ENCODE peak calls at places on chromosome 17, in five cellular contexts. C, F, R, H and Y are unnamed samples. For H3K4me1, the result is how much of the 10 kb centered on the place peaks cover.

GRCh38 chr17:41367426-41368075 is 2.1 kb downstream of the KRT33B start:
- DNase-seq in F (no peak), C (no peak), H (no peak), R (no peak), Y (no peak)

GRCh38 chr17:42982266-42982665 is 1.9 kb downstream of the RUNDC1 start:
- DNase-seq in F (no peak), R (no peak), H (no peak), C (no peak), Y (no peak)

GRCh38 chr17:45406107-45406506 is 26.6 kb downstream of the ARHGAP27 start:
- DNase-seq in H (no peak), C (no peak), R (no peak), F (no peak), Y (no peak)

GRCh38 chr17:44907696-44908470 is 7.4 kb downstream of the GFAP start:
- DNase-seq in R (no peak), C (no peak), H (no peak), F (no peak), Y (no peak)

GRCh38 chr17:64216385-64217248 is 46.4 kb downstream of the TEX2 start:
- DNase-seq in F (no peak), C (peak), H (peak), R (peak), Y (no peak)

GRCh38 chr17:44159519-44160210 is 10.8 kb upstream of the ASB16 start:
- DNase-seq in C (peak), F (no peak), H (no peak), R (no peak), Y (no peak)

GRCh38 chr17:65039349-65039988 is 17.1 kb downstream of the GNA13 start:
- DNase-seq in F (no peak), R (peak), H (no peak), C (no peak), Y (no peak)

GRCh38 chr17:69269174-69269998 is 40.8 kb upstream of the ABCA10 start:
- DNase-seq in R (no peak), C (no peak), H (no peak), F (no peak), Y (no peak)

GRCh38 chr17:17020821-17021193 is 21.4 kb upstream of the MPRIP start:
- DNase-seq in H (no peak), F (no peak), R (no peak), C (no peak), Y (no peak)

GRCh38 chr17:77535892-77536291 is 395.1 kb downstream of the SEC14L1 start:
- DNase-seq in C (peak), R (no peak), F (no peak), H (no peak), Y (no peak)

GRCh38 chr17:75349589-75349988 is 55.9 kb downstream of the GRB2 start:
- DNase-seq in C (no peak), R (no peak), H (no peak), F (no peak), Y (no peak)
- H3K4me1 ChIP-seq in C (half or more), R (half or more), H (under half), F (under half), Y (under half)

DNA sequence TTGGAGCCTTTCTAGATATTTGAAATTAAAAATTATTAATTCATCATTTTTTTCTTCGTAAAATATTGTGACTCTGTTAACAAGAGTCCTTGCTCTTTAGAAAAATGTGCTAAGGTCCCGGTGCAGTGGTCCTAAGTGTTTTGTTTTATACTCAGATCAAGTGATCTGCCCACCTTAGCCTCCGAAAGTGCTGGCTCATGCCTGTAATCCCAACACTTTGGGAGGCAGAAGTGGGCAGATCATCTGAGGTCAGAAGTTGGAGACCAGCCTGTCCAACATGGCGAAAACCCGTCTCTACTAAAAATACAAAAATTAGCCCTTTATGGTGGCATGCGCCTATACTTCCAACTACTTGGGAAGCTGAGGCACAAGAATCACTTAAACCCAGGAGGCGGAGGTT is 82.6 kb upstream of the LGALS9 start:
- DNase-seq in H (no peak), R (no peak), C (no peak), F (no peak), Y (no peak)
- TF ChIP-seq ZNF274 in H (no peak), R (no peak), C (no peak), F (no peak), Y (no peak)

DNA sequence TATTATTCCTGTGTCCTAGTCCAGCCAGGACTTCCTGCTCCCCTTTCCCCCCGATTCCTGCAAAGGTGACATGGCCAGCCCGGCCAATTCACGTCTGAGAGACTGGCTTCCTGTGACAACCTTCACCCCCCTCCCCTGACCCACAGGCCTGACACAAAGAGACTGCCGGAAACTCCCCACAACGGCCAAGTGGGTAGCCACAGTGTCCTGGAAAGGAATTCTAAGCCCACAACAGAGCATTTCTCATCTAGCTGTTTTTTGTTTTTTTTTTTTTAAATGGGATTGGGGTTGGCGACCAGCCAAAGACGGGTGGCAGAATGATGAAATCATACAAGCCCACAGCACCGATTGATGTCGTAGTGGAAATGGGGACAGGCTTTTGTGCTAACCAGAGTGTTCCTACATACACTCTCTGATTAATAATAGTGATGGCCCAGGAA is 2.8 kb upstream of the XAF1 start:
- DNase-seq in F (no peak), R (no peak), H (no peak), C (no peak), Y (no peak)
- H3K9ac ChIP-seq in F (no peak), R (no peak), H (no peak), C (no peak), Y (no peak)

GRCh38 chr17:79214459-79214858 is 139.8 kb downstream of the ENGASE start:
- DNase-seq in F (no peak), H (no peak), C (no peak), R (no peak), Y (no peak)

GRCh38 chr17:79207957-79208356 is 133.3 kb downstream of the ENGASE start:
- DNase-seq in H (no peak), C (no peak), F (no peak), R (no peak), Y (no peak)

GRCh38 chr17:79213305-79213704 is 138.7 kb downstream of the ENGASE start:
- DNase-seq in R (no peak), F (no peak), C (peak), H (no peak), Y (no peak)

GRCh38 chr17:79212150-79213087 is 137.8 kb downstream of the ENGASE start:
- DNase-seq in C (no peak), F (no peak), H (peak), R (no peak), Y (peak)

DNA sequence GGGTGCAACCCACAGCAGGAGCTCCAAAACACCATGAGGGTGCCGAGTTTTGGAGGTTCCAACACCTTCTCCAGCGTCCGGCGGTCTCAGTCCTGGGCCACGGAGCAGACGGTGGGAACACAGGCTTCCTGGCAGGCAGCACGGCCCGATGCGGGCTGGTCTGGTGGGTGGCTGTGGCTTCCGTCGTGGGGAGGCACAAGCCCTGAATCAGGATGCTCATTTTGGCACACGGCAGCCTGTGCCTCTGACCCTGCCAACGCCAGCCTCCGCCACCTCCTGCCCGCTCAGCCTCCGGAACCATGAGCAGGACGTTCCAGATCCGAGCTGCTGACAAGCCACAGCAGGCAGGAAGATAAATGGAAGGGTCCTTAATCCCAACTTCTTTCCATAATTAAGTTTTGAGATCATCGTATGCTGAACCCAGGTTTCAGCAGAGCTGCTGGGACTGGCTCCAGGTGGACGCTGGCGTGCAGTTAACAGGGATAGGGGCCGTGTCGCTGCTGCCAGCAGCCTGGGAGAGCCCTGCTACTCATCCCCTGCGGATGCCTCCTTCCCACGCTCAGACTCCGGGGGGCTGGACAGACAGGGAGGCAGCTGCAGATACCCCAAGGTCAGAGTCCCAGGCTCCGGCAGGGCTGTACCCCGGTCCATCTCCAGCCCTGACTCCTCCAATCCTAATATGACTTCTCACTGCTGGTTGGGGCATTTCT is 136.6 kb downstream of the ENGASE start:
- DNase-seq in F (no peak), H (peak), C (no peak), R (no peak), Y (no peak)
- H3K4me1 ChIP-seq in F (under half), H (under half), C (under half), R (under half), Y (under half)

GRCh38 chr17:81391268-81391963 is 3.8 kb upstream of the BAHCC1 start:
- DNase-seq in F (no peak), R (no peak), H (peak), C (no peak), Y (no peak)

GRCh38 chr17:81391964-81392908 is 3.0 kb upstream of the BAHCC1 start:
- DNase-seq in R (no peak), C (no peak), F (no peak), H (peak), Y (no peak)

GRCh38 chr17:81394377-81394747 is 895 bp upstream of the BAHCC1 start:
- DNase-seq in F (no peak), R (no peak), H (no peak), C (no peak), Y (no peak)

GRCh38 chr17:81393684-81394376 is 1.4 kb upstream of the BAHCC1 start:
- DNase-seq in F (peak), C (peak), R (peak), H (peak), Y (peak)

GRCh38 chr17:81392909-81393654 is 2.2 kb upstream of the BAHCC1 start:
- DNase-seq in C (peak), R (no peak), H (peak), F (no peak), Y (no peak)
- TF ChIP-seq ZNF274 in C (no peak), R (no peak), H (no peak), F (no peak), Y (no peak)

GRCh38 chr17:50479522-50480141 is 972 bp downstream of the RSAD1 start:
- DNase-seq in F (peak), R (peak), C (peak), H (peak), Y (peak)
- H3K9ac ChIP-seq in F (peak), R (peak), C (peak), H (no peak), Y (no peak)

DNA sequence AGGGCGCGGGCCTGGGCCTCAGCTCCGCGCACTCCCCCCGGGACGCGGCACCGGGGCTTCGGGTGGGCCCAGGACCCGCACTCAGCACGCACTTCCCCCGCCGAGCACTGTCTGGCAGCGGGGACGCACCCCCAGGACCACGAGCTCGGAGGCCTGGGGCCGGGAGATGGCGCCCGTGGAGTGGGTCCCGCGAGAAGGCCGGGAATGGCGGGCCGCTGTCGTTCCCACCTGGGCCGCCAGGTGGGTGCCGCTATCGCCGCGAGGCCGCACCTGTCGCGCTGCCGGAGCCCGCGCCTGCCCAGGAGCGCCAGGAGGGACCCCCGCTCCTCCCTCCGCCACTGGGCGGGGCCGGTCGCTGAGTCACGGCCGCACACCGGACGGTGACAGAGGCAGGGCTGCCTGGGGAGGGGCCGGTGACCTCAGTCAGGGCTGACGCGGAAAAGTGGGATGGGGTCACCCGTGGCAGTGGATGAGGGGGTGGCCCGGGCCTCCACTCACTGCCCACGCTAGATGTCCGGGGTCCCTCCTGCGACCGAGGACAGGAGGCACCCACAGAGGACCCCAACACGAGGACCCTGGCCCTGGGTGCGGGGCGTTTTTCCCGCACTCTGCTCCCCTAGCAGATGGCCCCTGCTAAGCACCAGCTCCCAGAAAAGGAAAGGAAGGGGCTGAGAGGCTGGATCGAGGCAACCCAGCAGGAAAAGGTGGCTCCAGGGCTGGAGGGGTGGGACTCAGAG is 6.9 kb upstream of the ACTG1 start:
- DNase-seq in C (peak), R (no peak), F (peak), H (peak), Y (no peak)
- H3K4me1 ChIP-seq in C (under half), R (under half), F (under half), H (under half), Y (under half)

GRCh38 chr17:27793168-27793905 is 7.0 kb downstream of the NOS2 start:
- DNase-seq in F (no peak), C (peak), H (peak), R (no peak), Y (no peak)
- TF ChIP-seq ZNF274 in F (no peak), C (no peak), H (no peak), R (no peak), Y (no peak)

GRCh38 chr17:15261818-15262290 is 3.3 kb downstream of the PMP22 start:
- DNase-seq in H (peak), F (no peak), C (no peak), R (no peak), Y (no peak)

GRCh38 chr17:15263680-15264079 is 1.4 kb downstream of the PMP22 start:
- DNase-seq in R (no peak), C (no peak), H (no peak), F (no peak), Y (no peak)

GRCh38 chr17:15263206-15263579 is 1.9 kb downstream of the PMP22 start:
- DNase-seq in H (no peak), F (no peak), C (no peak), R (no peak), Y (no peak)

GRCh38 chr17:15261063-15261817 is 3.9 kb downstream of the PMP22 start:
- DNase-seq in H (no peak), C (peak), F (no peak), R (no peak), Y (no peak)

GRCh38 chr17:15262291-15263205 is 2.6 kb downstream of the PMP22 start:
- DNase-seq in F (peak), H (peak), R (no peak), C (peak), Y (peak)
- H3K9ac ChIP-seq in F (peak), H (no peak), R (no peak), C (peak), Y (peak)